ENCODE peak calls at places on chromosomes 2 and 18, in eight cellular contexts. D is skeletal muscle cell, O is GM12865, L is GM23248, Y is Peyer's patch, B is small intestine, I is AG10803, V is tibial artery. A is an unnamed sample.

GRCh38 chr18:54973046-54973445 is 13.8 kb upstream of the CCDC68 start:
- DNase-seq in V (no peak), Y (no peak), I (no peak), L (no peak), B (no peak), D (no peak), O (no peak), A (no peak)

GRCh38 chr2:203708846-203709815 is 2.7 kb downstream of the CD28 start:
- DNase-seq in V (no peak), O (no peak), B (peak; percentile 46), I (no peak), L (no peak), D (no peak), Y (no peak), A (no peak)

GRCh38 chr2:46319711-46320110 is 22.5 kb downstream of the EPAS1 start:
- DNase-seq in B (no peak), I (no peak), V (no peak), Y (no peak), L (no peak), D (no peak), O (no peak), A (no peak)

GRCh38 chr2:20343128-20343527 is 7.5 kb downstream of the PUM2 start:
- DNase-seq in L (peak; percentile 33), D (no peak), Y (no peak), I (no peak), V (no peak), B (no peak), O (no peak), A (no peak)

GRCh38 chr2:181123798-181124217 is 143.4 kb downstream of the UBE2E3 start:
- DNase-seq in L (no peak), D (no peak), I (no peak), B (peak; percentile 57), Y (peak; percentile 72), O (peak; percentile 94), V (no peak), A (no peak)

GRCh38 chr2:228678110-228678509 is 496.6 kb upstream of the SPHKAP start:
- DNase-seq in O (no peak), B (no peak), V (no peak), I (no peak), L (no peak), Y (no peak), D (no peak), A (no peak)

GRCh38 chr2:174748948-174749347 is 15.3 kb downstream of the CHRNA1 start:
- DNase-seq in O (peak; percentile 71), B (peak; percentile 69), D (no peak), V (peak; percentile 49), I (peak; percentile 46), L (peak; percentile 66), Y (peak; percentile 85), A (no peak)

GRCh38 chr2:41847744-41848441 is 199.9 kb upstream of the PKDCC start:
- DNase-seq in L (peak; percentile 64), Y (no peak), D (peak; percentile 52), I (peak; percentile 67), B (no peak), V (no peak), O (no peak), A (no peak)

GRCh38 chr2:236663267-236663666 is 93.6 kb downstream of the ACKR3 start:
- DNase-seq in B (no peak), O (no peak), V (peak; percentile 76), L (peak; percentile 58), D (peak; percentile 21), I (peak; percentile 84), Y (peak; percentile 65), A (no peak)

GRCh38 chr2:58032016-58032750 is 14.4 kb upstream of the VRK2 start:
- DNase-seq in B (no peak), V (no peak), L (peak; percentile 55), Y (peak; percentile 50), O (peak; percentile 60), I (peak; percentile 10), D (no peak), A (no peak)

GRCh38 chr2:165698621-165698946 is 95.5 kb downstream of the GALNT3 start:
- DNase-seq in D (no peak), L (peak; percentile 69), I (peak; percentile 40), B (peak; percentile 66), V (peak; percentile 32), Y (peak; percentile 56), O (peak; percentile 46), A (peak; percentile 21)

GRCh38 chr2:179171371-179171770 is 93.3 kb downstream of the SESTD1 start:
- DNase-seq in D (no peak), O (no peak), L (no peak), B (no peak), Y (no peak), V (no peak), I (no peak), A (no peak)

GRCh38 chr2:204065571-204065970 is 129.0 kb downstream of the ICOS start:
- DNase-seq in B (no peak), O (no peak), D (no peak), Y (no peak), V (no peak), L (peak; percentile 59), I (no peak), A (no peak)

GRCh38 chr2:23509593-23510295 is 124.8 kb downstream of the KLHL29 start:
- DNase-seq in O (no peak), L (no peak), Y (no peak), B (no peak), I (no peak), V (no peak), D (no peak), A (no peak)

GRCh38 chr2:176356251-176356650 is 87.0 kb downstream of the MTX2 start:
- DNase-seq in B (no peak), D (no peak), O (no peak), I (no peak), Y (no peak), V (no peak), L (no peak), A (no peak)

GRCh38 chr18:38644875-38645641 is 1079.5 kb upstream of the CELF4 start:
- DNase-seq in V (no peak), B (no peak), Y (no peak), D (no peak), L (no peak), I (no peak), O (no peak), A (no peak)

GRCh38 chr2:113283704-113284284 is 5.1 kb upstream of the PAX8 start:
- DNase-seq in V (peak; percentile 62), Y (peak; percentile 55), D (peak; percentile 86), O (no peak), L (peak; percentile 94), I (peak; percentile 94), B (peak; percentile 31), A (peak; percentile 73)

GRCh38 chr2:28896906-28897305 is 2.4 kb downstream of the WDR43 start:
- DNase-seq in V (no peak), B (peak; percentile 14), Y (no peak), L (peak; percentile 91), O (no peak), I (peak; percentile 58), D (no peak), A (no peak)
- H3K4me3 ChIP-seq in V (no peak overlapping the region), B (no peak overlapping the region), Y (no peak overlapping the region), L (peak overlapping the region; percentile 96), O (peak overlapping the region; percentile 84), I (no peak overlapping the region), D (no peak overlapping the region), A (no peak overlapping the region)

GRCh38 chr2:11541693-11542274 is 7.9 kb downstream of the GREB1 start:
- DNase-seq in V (no peak), L (no peak), Y (no peak), B (no peak), I (no peak), D (no peak), O (peak; percentile 18), A (no peak)
- H3K4me3 ChIP-seq in V (no peak overlapping the region), L (no peak overlapping the region), Y (no peak overlapping the region), B (no peak overlapping the region), I (no peak overlapping the region), D (no peak overlapping the region), O (no peak overlapping the region), A (no peak overlapping the region)

GRCh38 chr2:163641986-163642385 is 93.8 kb downstream of the FIGN start:
- DNase-seq in Y (no peak), L (peak; percentile 21), O (no peak), B (no peak), D (no peak), V (no peak), I (peak; percentile 19), A (no peak)

GRCh38 chr2:163640542-163641195 is 95.1 kb downstream of the FIGN start:
- DNase-seq in I (no peak), Y (no peak), D (no peak), L (no peak), V (no peak), O (no peak), B (no peak), A (no peak)

GRCh38 chr2:163633296-163633695 is 102.5 kb downstream of the FIGN start:
- DNase-seq in I (no peak), L (no peak), O (no peak), V (no peak), B (no peak), D (no peak), Y (no peak), A (no peak)

GRCh38 chr2:163637876-163638275 is 97.9 kb downstream of the FIGN start:
- DNase-seq in Y (no peak), L (no peak), O (no peak), I (no peak), B (no peak), D (no peak), V (no peak), A (no peak)
- H3K4me3 ChIP-seq in Y (no peak overlapping the region), L (no peak overlapping the region), O (no peak overlapping the region), I (no peak overlapping the region), B (no peak overlapping the region), D (no peak overlapping the region), V (no peak overlapping the region), A (no peak overlapping the region)

GRCh38 chr18:57436193-57436964 is 1.2 kb downstream of the ONECUT2 start:
- DNase-seq in O (no peak), V (no peak), D (no peak), I (no peak), Y (no peak), L (no peak), B (no peak), A (no peak)

GRCh38 chr18:57434536-57435494 is at the start of gene ONECUT2:
- DNase-seq in I (peak; percentile 87), O (peak; percentile 74), V (peak; percentile 84), B (peak; percentile 97), L (peak; percentile 97), D (peak; percentile 74), Y (peak; percentile 91), A (peak; percentile 54)

GRCh38 chr18:57436965-57437333 is 1.8 kb downstream of the ONECUT2 start:
- DNase-seq in B (peak; percentile 29), D (no peak), O (no peak), I (no peak), Y (no peak), V (no peak), L (no peak), A (no peak)

GRCh38 chr18:57437433-57437781 is 2.2 kb downstream of the ONECUT2 start:
- DNase-seq in O (no peak), I (no peak), D (no peak), B (no peak), Y (no peak), V (no peak), L (no peak), A (no peak)

DNA sequence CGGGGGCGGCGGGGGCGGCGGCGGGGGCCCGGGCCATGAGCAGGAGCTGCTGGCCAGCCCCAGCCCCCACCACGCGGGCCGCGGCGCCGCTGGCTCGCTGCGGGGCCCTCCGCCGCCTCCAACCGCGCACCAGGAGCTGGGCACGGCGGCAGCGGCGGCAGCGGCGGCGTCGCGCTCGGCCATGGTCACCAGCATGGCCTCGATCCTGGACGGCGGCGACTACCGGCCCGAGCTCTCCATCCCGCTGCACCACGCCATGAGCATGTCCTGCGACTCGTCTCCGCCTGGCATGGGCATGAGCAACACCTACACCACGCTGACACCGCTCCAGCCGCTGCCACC is 648 bp downstream of the ONECUT2 start:
- DNase-seq in L (no peak), B (no peak), I (no peak), Y (no peak), O (no peak), D (no peak), V (no peak), A (no peak)
- H3K4me3 ChIP-seq in L (no peak overlapping the region), B (no peak overlapping the region), I (no peak overlapping the region), Y (peak overlapping the region; percentile 63), O (no peak overlapping the region), D (peak overlapping the region; percentile 22), V (peak overlapping the region; percentile 45), A (no peak overlapping the region)

A was measured in AG09309.